ENCODE peak calls at places on chromosomes 1 and 21, in ten cellular contexts. D, P, K, N, E, Q, Z, Y, X and M are unnamed samples.

GRCh38 chr1:179124866-179125265 is 43.0 kb downstream of the TOR3A start:
- DNase-seq in K (peak; percentile 84), Z (no peak), E (no peak), X (no peak), Q (no peak), D (no peak), N (no peak), P (no peak), Y (no peak), M (no peak)

GRCh38 chr1:90826834-90827233 is 109.7 kb upstream of the BARHL2 start:
- DNase-seq in D (no peak), Q (no peak), X (no peak), E (no peak), Z (no peak), Y (no peak), N (no peak), P (no peak), K (no peak), M (no peak)

GRCh38 chr1:38050397-38051141 is 4.0 kb upstream of the POU3F1 start:
- DNase-seq in Y (no peak), D (no peak), Z (no peak), P (no peak), X (peak; percentile 74), E (no peak), K (no peak), Q (no peak), N (no peak), M (no peak)

GRCh38 chr1:153422450-153423068 is 6.2 kb downstream of the S100A7A start:
- DNase-seq in N (peak; percentile 75), Q (peak; percentile 70), Z (no peak), D (no peak), P (no peak), X (peak; percentile 85), K (peak; percentile 52), Y (no peak), E (peak; percentile 64), M (no peak)

GRCh38 chr21:45427331-45428271 is 22.6 kb downstream of the COL18A1 start:
- DNase-seq in X (peak; percentile 59), E (no peak), N (no peak), Y (peak; percentile 96), D (peak; percentile 94), Q (peak; percentile 77), P (peak; percentile 91), Z (peak; percentile 97), K (peak; percentile 97), M (peak; percentile 79)

GRCh38 chr1:213564215-213564659 is 423.5 kb upstream of the PROX1 start:
- DNase-seq in Y (no peak), Q (no peak), D (no peak), N (no peak), Z (no peak), P (no peak), X (peak; percentile 58), E (no peak), K (no peak), M (no peak)

GRCh38 chr21:19507682-19508260 is 1104.2 kb upstream of the TMPRSS15 start:
- DNase-seq in E (peak; percentile 3), K (no peak), P (no peak), D (no peak), Z (no peak), N (no peak), Q (no peak), X (peak; percentile 31), Y (no peak), M (no peak)

GRCh38 chr1:178189814-178190213 is 95.9 kb downstream of the RASAL2 start:
- DNase-seq in P (no peak), E (peak; percentile 23), K (no peak), D (no peak), Q (no peak), Y (no peak), X (peak; percentile 66), N (no peak), Z (no peak), M (no peak)

GRCh38 chr1:99728494-99729235 is 37.8 kb downstream of the FRRS1 start:
- DNase-seq in N (no peak), P (no peak), Q (no peak), E (peak; percentile 22), Z (no peak), Y (no peak), X (peak; percentile 53), K (peak; percentile 28), D (no peak), M (no peak)

GRCh38 chr1:65420590-65421340 is at the start of the genes LEPR and LEPROT:
- DNase-seq in X (peak; percentile 85), Y (no peak), E (no peak), P (no peak), D (peak; percentile 64), K (no peak), N (no peak), Z (no peak), Q (no peak), M (peak; percentile 58)

GRCh38 chr21:33028759-33029511 is 3.2 kb downstream of the OLIG2 start:
- DNase-seq in Y (no peak), K (no peak), Q (no peak), X (peak; percentile 72), E (no peak), P (no peak), Z (no peak), N (no peak), D (peak; percentile 62), M (no peak)

GRCh38 chr1:24047101-24047459 is 64.9 kb downstream of the MYOM3 start:
- DNase-seq in X (no peak), Z (no peak), N (no peak), K (peak; percentile 73), Q (no peak), P (peak; percentile 32), Y (peak; percentile 86), D (peak; percentile 83), E (no peak), M (peak; percentile 19)

GRCh38 chr1:72241397-72241796 is 40.9 kb downstream of the NEGR1 start:
- DNase-seq in E (no peak), Q (no peak), D (no peak), Y (no peak), K (no peak), X (no peak), P (no peak), Z (no peak), N (no peak), M (no peak)

GRCh38 chr1:229815076-229815475 is 189.0 kb downstream of the URB2 start:
- DNase-seq in Y (no peak), Z (no peak), D (no peak), E (no peak), P (no peak), N (no peak), X (peak; percentile 54), Q (no peak), K (no peak), M (no peak)

GRCh38 chr1:47662068-47662467 is 224.2 kb downstream of the FOXD2 start:
- DNase-seq in Y (no peak), K (no peak), E (no peak), X (no peak), Q (no peak), N (no peak), D (no peak), Z (no peak), P (no peak), M (no peak)

GRCh38 chr1:207362962-207363858 is 41.7 kb downstream of the CD55 start:
- DNase-seq in P (no peak), X (no peak), E (no peak), K (peak; percentile 72), D (no peak), Z (no peak), N (no peak), Y (no peak), Q (no peak), M (no peak)

GRCh38 chr1:243525085-243525487 is 269.2 kb downstream of the SDCCAG8 start:
- DNase-seq in N (no peak), K (peak; percentile 91), E (no peak), P (no peak), D (no peak), X (no peak), Q (no peak), Z (no peak), Y (no peak), M (no peak)

GRCh38 chr1:55257958-55258357 is 42.8 kb upstream of the USP24 start:
- DNase-seq in Z (no peak), X (no peak), Y (no peak), P (no peak), K (peak; percentile 15), Q (no peak), N (no peak), E (peak; percentile 9), D (no peak), M (no peak)

GRCh38 chr1:39900662-39901485 is 843 bp downstream of the MYCL start:
- DNase-seq in Z (no peak), P (no peak), E (no peak), D (no peak), Q (peak; percentile 51), Y (peak; percentile 64), N (peak; percentile 56), K (no peak), X (peak; percentile 60), M (no peak)

GRCh38 chr1:193434319-193434718 is 247.9 kb upstream of the B3GALT2 start:
- DNase-seq in Y (no peak), N (no peak), E (no peak), Z (no peak), P (no peak), X (no peak), K (peak; percentile 60), D (no peak), Q (no peak), M (no peak)

GRCh38 chr21:36613554-36613953 is 85.4 kb upstream of the SIM2 start:
- DNase-seq in D (no peak), Z (no peak), K (no peak), Y (no peak), X (no peak), E (no peak), Q (no peak), N (no peak), P (no peak), M (no peak)

GRCh38 chr1:201639391-201639790 is 100.5 kb downstream of the NAV1 start:
- DNase-seq in E (no peak), N (no peak), K (no peak), Y (no peak), Q (no peak), P (no peak), X (no peak), D (no peak), Z (peak; percentile 44), M (no peak)
- H3K36me3 ChIP-seq in E (no peaks in the 10 kb centered on the region), N (no peaks in the 10 kb centered on the region), K (no peaks in the 10 kb centered on the region), Y (no peaks in the 10 kb centered on the region), Q (no peaks in the 10 kb centered on the region), P (no peaks in the 10 kb centered on the region), X (no peaks in the 10 kb centered on the region), D (no peaks in the 10 kb centered on the region), Z (no peaks in the 10 kb centered on the region), M (peaks cover 10% of the 10 kb centered on the region)

GRCh38 chr1:44826375-44827196 is 16.5 kb downstream of the PTCH2 start:
- DNase-seq in Z (peak; percentile 76), K (no peak), D (peak; percentile 79), Q (no peak), E (no peak), N (peak; percentile 79), P (no peak), X (no peak), Y (peak; percentile 87), M (no peak)
- TF ChIP-seq CTCF in Z (no peak), K (no peak), D (no peak), Q (no peak), E (no peak), N (no peak), P (no peak), X (no peak), Y (no peak), M (no peak)

GRCh38 chr1:118984086-118984989 is 3.8 kb downstream of the TBX15 start:
- DNase-seq in Z (no peak), P (no peak), Q (no peak), Y (peak; percentile 81), X (peak; percentile 77), K (no peak), D (no peak), N (no peak), E (no peak), M (no peak)
- H3K4me3 ChIP-seq in Z (peak overlapping the region; percentile 11), P (peak overlapping the region; percentile 27), Q (no peak overlapping the region), Y (peak overlapping the region; percentile 71), X (peak overlapping the region; percentile 10), K (no peak overlapping the region), D (no peak overlapping the region), N (peak overlapping the region; percentile 39), E (no peak overlapping the region), M (peak overlapping the region; percentile 67)

GRCh38 chr1:115068780-115069179 is 20.5 kb downstream of the TSPAN2 start:
- DNase-seq in K (no peak), Y (no peak), Z (no peak), D (no peak), N (no peak), P (no peak), E (no peak), Q (peak; percentile 54), X (no peak), M (no peak)
- H3K36me3 ChIP-seq in K (no peaks in the 10 kb centered on the region), Y (no peaks in the 10 kb centered on the region), Z (no peaks in the 10 kb centered on the region), D (no peaks in the 10 kb centered on the region), N (no peaks in the 10 kb centered on the region), P (no peaks in the 10 kb centered on the region), E (no peaks in the 10 kb centered on the region), Q (no peaks in the 10 kb centered on the region), X (no peaks in the 10 kb centered on the region), M (no peaks in the 10 kb centered on the region)